ENCODE peak calls at places on chromosome 17, in nine cellular contexts. One of them, this sample, is unnamed.

GRCh38 chr17:9905902-9906301 is 831 bp upstream of the RCVRN start:
- DNase-seq in transverse colon: no peak
- DNase-seq in H1: peak
- DNase-seq in breast epithelium: no peak
- DNase-seq in K562: peak
- DNase-seq in upper lobe of left lung: no peak
- DNase-seq in GM12891: peak
- DNase-seq in suprapubic skin: no peak
- DNase-seq in spleen: peak
- DNase-seq in this sample: peak

GRCh38 chr17:20189322-20189721 is 180.2 kb downstream of the SPECC1 start:
- DNase-seq in transverse colon: no peak
- DNase-seq in H1: no peak
- DNase-seq in breast epithelium: no peak
- DNase-seq in K562: no peak
- DNase-seq in upper lobe of left lung: no peak
- DNase-seq in GM12891: no peak
- DNase-seq in suprapubic skin: no peak
- DNase-seq in spleen: no peak
- DNase-seq in this sample: no peak

GRCh38 chr17:65290041-65290440 is 152.9 kb downstream of the RGS9 start:
- DNase-seq in transverse colon: peak
- DNase-seq in H1: no peak
- DNase-seq in breast epithelium: no peak
- DNase-seq in K562: no peak
- DNase-seq in upper lobe of left lung: no peak
- DNase-seq in GM12891: no peak
- DNase-seq in suprapubic skin: no peak
- DNase-seq in spleen: no peak
- DNase-seq in this sample: no peak

GRCh38 chr17:56269509-56269908 is 116.2 kb downstream of the ANKFN1 start:
- DNase-seq in transverse colon: no peak
- DNase-seq in H1: no peak
- DNase-seq in breast epithelium: no peak
- DNase-seq in K562: no peak
- DNase-seq in upper lobe of left lung: no peak
- DNase-seq in GM12891: no peak
- DNase-seq in suprapubic skin: no peak
- DNase-seq in spleen: no peak
- DNase-seq in this sample: no peak

GRCh38 chr17:9684955-9685621 is 39.8 kb downstream of the USP43 start:
- DNase-seq in transverse colon: no peak
- DNase-seq in H1: no peak
- DNase-seq in breast epithelium: peak
- DNase-seq in K562: no peak
- DNase-seq in upper lobe of left lung: no peak
- DNase-seq in GM12891: no peak
- DNase-seq in suprapubic skin: no peak
- DNase-seq in spleen: peak
- DNase-seq in this sample: no peak

GRCh38 chr17:7019406-7019805 is 3.4 kb upstream of the BCL6B start:
- DNase-seq in transverse colon: no peak
- DNase-seq in H1: no peak
- DNase-seq in breast epithelium: no peak
- DNase-seq in K562: no peak
- DNase-seq in upper lobe of left lung: no peak
- DNase-seq in GM12891: no peak
- DNase-seq in suprapubic skin: no peak
- DNase-seq in spleen: peak
- DNase-seq in this sample: no peak

GRCh38 chr17:9252525-9252924 is 231.2 kb downstream of the NTN1 start:
- DNase-seq in transverse colon: no peak
- DNase-seq in H1: no peak
- DNase-seq in breast epithelium: no peak
- DNase-seq in K562: no peak
- DNase-seq in upper lobe of left lung: no peak
- DNase-seq in GM12891: no peak
- DNase-seq in suprapubic skin: no peak
- DNase-seq in spleen: no peak
- DNase-seq in this sample: no peak

GRCh38 chr17:80795737-80796136 is 195.9 kb upstream of the CHMP6 start:
- DNase-seq in transverse colon: no peak
- DNase-seq in H1: no peak
- DNase-seq in breast epithelium: no peak
- DNase-seq in K562: no peak
- DNase-seq in upper lobe of left lung: peak
- DNase-seq in GM12891: no peak
- DNase-seq in suprapubic skin: no peak
- DNase-seq in spleen: peak
- DNase-seq in this sample: no peak

GRCh38 chr17:47989159-47989558 is 18.2 kb downstream of the CDK5RAP3 start:
- DNase-seq in transverse colon: no peak
- DNase-seq in H1: no peak
- DNase-seq in breast epithelium: no peak
- DNase-seq in K562: no peak
- DNase-seq in upper lobe of left lung: no peak
- DNase-seq in GM12891: no peak
- DNase-seq in suprapubic skin: no peak
- DNase-seq in spleen: peak
- DNase-seq in this sample: no peak

GRCh38 chr17:82106697-82107305 is 8.8 kb upstream of the FASN start:
- DNase-seq in transverse colon: no peak
- DNase-seq in H1: no peak
- DNase-seq in breast epithelium: no peak
- DNase-seq in K562: no peak
- DNase-seq in upper lobe of left lung: no peak
- DNase-seq in GM12891: no peak
- DNase-seq in suprapubic skin: no peak
- DNase-seq in spleen: peak
- DNase-seq in this sample: no peak

GRCh38 chr17:16466407-16466806 is 25.6 kb downstream of the LRRC75A start:
- DNase-seq in transverse colon: peak
- DNase-seq in H1: no peak
- DNase-seq in breast epithelium: no peak
- DNase-seq in K562: no peak
- DNase-seq in upper lobe of left lung: no peak
- DNase-seq in GM12891: no peak
- DNase-seq in suprapubic skin: no peak
- DNase-seq in spleen: no peak
- DNase-seq in this sample: no peak

GRCh38 chr17:62075308-62075815 is 10.3 kb upstream of the MED13 start:
- DNase-seq in transverse colon: no peak
- DNase-seq in H1: no peak
- DNase-seq in breast epithelium: no peak
- DNase-seq in K562: no peak
- DNase-seq in upper lobe of left lung: no peak
- DNase-seq in GM12891: no peak
- DNase-seq in suprapubic skin: no peak
- DNase-seq in spleen: no peak
- DNase-seq in this sample: no peak

GRCh38 chr17:79949646-79950292 is 85.9 kb downstream of the TBC1D16 start:
- DNase-seq in transverse colon: no peak
- DNase-seq in H1: peak
- DNase-seq in breast epithelium: no peak
- DNase-seq in K562: no peak
- DNase-seq in upper lobe of left lung: peak
- DNase-seq in GM12891: no peak
- DNase-seq in suprapubic skin: peak
- DNase-seq in spleen: no peak
- DNase-seq in this sample: no peak

GRCh38 chr17:6346387-6346786 is 88.5 kb downstream of the AIPL1 start:
- DNase-seq in transverse colon: no peak
- DNase-seq in H1: no peak
- DNase-seq in breast epithelium: no peak
- DNase-seq in K562: no peak
- DNase-seq in upper lobe of left lung: no peak
- DNase-seq in GM12891: no peak
- DNase-seq in suprapubic skin: no peak
- DNase-seq in spleen: no peak
- DNase-seq in this sample: no peak

GRCh38 chr17:50944054-50944901 is 78.1 kb upstream of the TOB1 start:
- DNase-seq in transverse colon: peak
- DNase-seq in H1: peak
- DNase-seq in breast epithelium: peak
- DNase-seq in K562: peak
- DNase-seq in upper lobe of left lung: peak
- DNase-seq in GM12891: peak
- DNase-seq in suprapubic skin: peak
- DNase-seq in spleen: peak
- DNase-seq in this sample: peak
- TF ChIP-seq POLR2AphosphoS5 in transverse colon: peak
- TF ChIP-seq POLR2AphosphoS5 in H1: no peak
- TF ChIP-seq POLR2AphosphoS5 in breast epithelium: peak
- TF ChIP-seq POLR2AphosphoS5 in K562: peak
- TF ChIP-seq POLR2AphosphoS5 in upper lobe of left lung: peak
- TF ChIP-seq POLR2AphosphoS5 in GM12891: no peak
- TF ChIP-seq POLR2AphosphoS5 in suprapubic skin: no peak
- TF ChIP-seq POLR2AphosphoS5 in spleen: peak
- TF ChIP-seq POLR2AphosphoS5 in this sample: no peak

DNA sequence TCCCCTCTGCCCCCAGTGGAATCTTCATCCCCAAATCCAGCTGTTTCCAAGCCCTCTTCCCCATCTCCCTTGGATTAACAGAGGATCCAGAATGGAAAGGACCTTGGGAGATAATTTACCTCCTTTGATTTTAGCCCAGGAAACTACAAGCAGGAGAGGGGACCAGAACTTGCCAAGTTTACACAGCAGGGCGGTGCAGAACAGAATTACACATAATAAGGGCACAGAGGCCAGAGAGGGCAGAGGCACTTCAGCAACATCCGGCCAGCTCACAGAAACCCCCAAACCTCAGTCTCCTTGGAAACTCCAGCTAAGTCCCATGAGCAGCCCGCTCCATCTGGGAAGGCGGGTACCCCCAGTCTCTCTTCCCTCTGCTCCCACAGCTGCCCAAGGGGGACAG is 27.2 kb downstream of the PEMT start:
- DNase-seq in transverse colon: no peak
- DNase-seq in H1: no peak
- DNase-seq in breast epithelium: no peak
- DNase-seq in K562: no peak
- DNase-seq in upper lobe of left lung: no peak
- DNase-seq in GM12891: no peak
- DNase-seq in suprapubic skin: no peak
- DNase-seq in spleen: no peak
- DNase-seq in this sample: no peak
- TF ChIP-seq POLR2A in transverse colon: no peak
- TF ChIP-seq POLR2A in H1: no peak
- TF ChIP-seq POLR2A in breast epithelium: no peak
- TF ChIP-seq POLR2A in K562: no peak
- TF ChIP-seq POLR2A in upper lobe of left lung: no peak
- TF ChIP-seq POLR2A in GM12891: no peak
- TF ChIP-seq POLR2A in suprapubic skin: no peak
- TF ChIP-seq POLR2A in spleen: no peak
- TF ChIP-seq POLR2A in this sample: no peak

GRCh38 chr17:1060991-1061390 is 64.1 kb downstream of the TIMM22 start:
- DNase-seq in transverse colon: peak
- DNase-seq in H1: no peak
- DNase-seq in breast epithelium: peak
- DNase-seq in K562: no peak
- DNase-seq in upper lobe of left lung: peak
- DNase-seq in GM12891: no peak
- DNase-seq in suprapubic skin: peak
- DNase-seq in spleen: no peak
- DNase-seq in this sample: no peak
- TF ChIP-seq POLR2AphosphoS5 in transverse colon: peak
- TF ChIP-seq POLR2AphosphoS5 in H1: no peak
- TF ChIP-seq POLR2AphosphoS5 in breast epithelium: no peak
- TF ChIP-seq POLR2AphosphoS5 in K562: no peak
- TF ChIP-seq POLR2AphosphoS5 in upper lobe of left lung: peak
- TF ChIP-seq POLR2AphosphoS5 in GM12891: no peak
- TF ChIP-seq POLR2AphosphoS5 in suprapubic skin: no peak
- TF ChIP-seq POLR2AphosphoS5 in spleen: peak
- TF ChIP-seq POLR2AphosphoS5 in this sample: no peak

GRCh38 chr17:8162997-8163977 is 539 bp upstream of the VAMP2 start:
- DNase-seq in transverse colon: peak
- DNase-seq in H1: peak
- DNase-seq in breast epithelium: no peak
- DNase-seq in K562: no peak
- DNase-seq in upper lobe of left lung: peak
- DNase-seq in GM12891: no peak
- DNase-seq in suprapubic skin: peak
- DNase-seq in spleen: peak
- DNase-seq in this sample: no peak

GRCh38 chr17:8164815-8165131 is 2.0 kb upstream of the VAMP2 start:
- DNase-seq in transverse colon: no peak
- DNase-seq in H1: no peak
- DNase-seq in breast epithelium: no peak
- DNase-seq in K562: no peak
- DNase-seq in upper lobe of left lung: no peak
- DNase-seq in GM12891: no peak
- DNase-seq in suprapubic skin: no peak
- DNase-seq in spleen: no peak
- DNase-seq in this sample: no peak

GRCh38 chr17:8162232-8162996 is at the start of gene VAMP2:
- DNase-seq in transverse colon: peak
- DNase-seq in H1: no peak
- DNase-seq in breast epithelium: peak
- DNase-seq in K562: peak
- DNase-seq in upper lobe of left lung: peak
- DNase-seq in GM12891: no peak
- DNase-seq in suprapubic skin: peak
- DNase-seq in spleen: peak
- DNase-seq in this sample: peak

GRCh38 chr17:8166731-8167130 is 4.0 kb upstream of the VAMP2 start:
- DNase-seq in transverse colon: no peak
- DNase-seq in H1: no peak
- DNase-seq in breast epithelium: no peak
- DNase-seq in K562: no peak
- DNase-seq in upper lobe of left lung: peak
- DNase-seq in GM12891: no peak
- DNase-seq in suprapubic skin: no peak
- DNase-seq in spleen: no peak
- DNase-seq in this sample: no peak

DNA sequence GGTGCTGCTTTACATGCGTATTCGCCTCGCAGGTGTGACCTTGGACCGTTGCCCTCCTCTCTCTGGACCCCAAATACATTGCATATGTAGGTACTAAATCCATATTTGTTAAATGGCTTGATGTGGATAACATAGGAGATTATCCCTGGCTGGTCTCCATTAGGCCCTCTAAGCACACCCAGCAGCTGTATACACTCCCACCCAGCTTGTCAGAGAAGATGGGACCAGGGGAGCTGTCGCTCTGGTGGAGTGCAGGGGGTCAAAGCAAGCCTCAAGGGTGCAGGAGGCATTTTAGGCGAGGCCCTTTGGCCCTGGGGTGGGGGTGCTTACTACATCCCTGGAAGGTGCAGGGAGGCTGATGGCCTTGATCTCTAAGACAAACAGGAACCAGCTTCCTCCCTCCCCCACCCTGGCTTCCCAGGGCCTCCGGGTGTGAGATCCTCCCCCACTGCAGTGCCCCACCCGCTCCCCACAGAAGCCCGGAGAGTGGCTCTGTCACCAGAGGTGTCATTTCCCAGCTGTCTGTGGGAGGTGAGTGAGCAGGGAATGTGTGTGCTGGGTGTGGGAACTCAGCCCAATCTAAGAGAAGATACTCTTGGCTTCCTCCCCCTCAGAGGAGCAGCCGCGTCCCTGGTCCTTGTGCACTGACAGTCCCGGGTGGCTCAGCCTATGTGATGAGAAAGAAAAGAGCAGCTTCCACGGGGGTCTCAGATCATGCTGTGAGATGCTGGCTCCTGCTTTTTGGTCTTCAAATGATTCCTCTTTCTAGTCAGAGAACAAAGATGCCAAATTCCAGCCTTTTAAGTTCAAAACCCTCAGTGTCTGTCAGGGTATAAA is 1.4 kb upstream of the VAMP2 start:
- DNase-seq in transverse colon: peak
- DNase-seq in H1: no peak
- DNase-seq in breast epithelium: peak
- DNase-seq in K562: peak
- DNase-seq in upper lobe of left lung: peak
- DNase-seq in GM12891: no peak
- DNase-seq in suprapubic skin: peak
- DNase-seq in spleen: peak
- DNase-seq in this sample: no peak
- TF ChIP-seq POLR2A in transverse colon: no peak
- TF ChIP-seq POLR2A in H1: no peak
- TF ChIP-seq POLR2A in breast epithelium: no peak
- TF ChIP-seq POLR2A in K562: no peak
- TF ChIP-seq POLR2A in upper lobe of left lung: no peak
- TF ChIP-seq POLR2A in GM12891: no peak
- TF ChIP-seq POLR2A in suprapubic skin: no peak
- TF ChIP-seq POLR2A in spleen: peak
- TF ChIP-seq POLR2A in this sample: no peak

This sample was measured in GM12892.